ENCODE peak calls at places on chromosome 13, in six cellular contexts. One of them, this sample, is unnamed.

GRCh38 chr13:40016953-40017660 is 361.6 kb downstream of the COG6 start:
- DNase-seq in AG04450: no peak
- DNase-seq in ascending aorta: no peak
- DNase-seq in pancreas: no peak
- DNase-seq in fibroblast of lung: no peak
- DNase-seq in NCI-H748 treated with DMSO at 0.1 percent for 48 hours: no peak
- DNase-seq in this sample: no peak

GRCh38 chr13:29654807-29655547 is 59.5 kb upstream of the SLC7A1 start:
- DNase-seq in AG04450: no peak
- DNase-seq in ascending aorta: no peak
- DNase-seq in pancreas: no peak
- DNase-seq in fibroblast of lung: peak
- DNase-seq in NCI-H748 treated with DMSO at 0.1 percent for 48 hours: no peak
- DNase-seq in this sample: peak

GRCh38 chr13:103510007-103510406 is 443.8 kb upstream of the SLC10A2 start:
- DNase-seq in AG04450: no peak
- DNase-seq in ascending aorta: no peak
- DNase-seq in pancreas: no peak
- DNase-seq in fibroblast of lung: no peak
- DNase-seq in NCI-H748 treated with DMSO at 0.1 percent for 48 hours: no peak
- DNase-seq in this sample: no peak

GRCh38 chr13:57829496-57829895 is 198.0 kb downstream of the PCDH17 start:
- DNase-seq in AG04450: no peak
- DNase-seq in ascending aorta: no peak
- DNase-seq in pancreas: no peak
- DNase-seq in fibroblast of lung: peak
- DNase-seq in NCI-H748 treated with DMSO at 0.1 percent for 48 hours: no peak
- DNase-seq in this sample: no peak

GRCh38 chr13:99542788-99543406 is 41.6 kb downstream of the TM9SF2 start:
- DNase-seq in AG04450: no peak
- DNase-seq in ascending aorta: no peak
- DNase-seq in pancreas: no peak
- DNase-seq in fibroblast of lung: no peak
- DNase-seq in NCI-H748 treated with DMSO at 0.1 percent for 48 hours: no peak
- DNase-seq in this sample: no peak

GRCh38 chr13:109628251-109628699 is 158.1 kb downstream of the IRS2 start:
- DNase-seq in AG04450: no peak
- DNase-seq in ascending aorta: no peak
- DNase-seq in pancreas: no peak
- DNase-seq in fibroblast of lung: peak
- DNase-seq in NCI-H748 treated with DMSO at 0.1 percent for 48 hours: no peak
- DNase-seq in this sample: no peak

GRCh38 chr13:51235756-51236564 is 13.8 kb downstream of the FAM124A start:
- DNase-seq in AG04450: no peak
- DNase-seq in ascending aorta: no peak
- DNase-seq in pancreas: no peak
- DNase-seq in fibroblast of lung: no peak
- DNase-seq in NCI-H748 treated with DMSO at 0.1 percent for 48 hours: no peak
- DNase-seq in this sample: no peak

GRCh38 chr13:95254341-95254740 is 46.9 kb downstream of the ABCC4 start:
- DNase-seq in AG04450: no peak
- DNase-seq in ascending aorta: no peak
- DNase-seq in pancreas: no peak
- DNase-seq in fibroblast of lung: peak
- DNase-seq in NCI-H748 treated with DMSO at 0.1 percent for 48 hours: no peak
- DNase-seq in this sample: no peak

GRCh38 chr13:21033866-21034601 is 27.4 kb downstream of the LATS2 start:
- DNase-seq in AG04450: no peak
- DNase-seq in ascending aorta: no peak
- DNase-seq in pancreas: no peak
- DNase-seq in fibroblast of lung: peak
- DNase-seq in NCI-H748 treated with DMSO at 0.1 percent for 48 hours: no peak
- DNase-seq in this sample: no peak

GRCh38 chr13:97459215-97459772 is 25.3 kb downstream of the RAP2A start:
- DNase-seq in AG04450: no peak
- DNase-seq in ascending aorta: no peak
- DNase-seq in pancreas: no peak
- DNase-seq in fibroblast of lung: no peak
- DNase-seq in NCI-H748 treated with DMSO at 0.1 percent for 48 hours: no peak
- DNase-seq in this sample: no peak

GRCh38 chr13:100173203-100173602 is 84.3 kb downstream of the PCCA start:
- DNase-seq in AG04450: no peak
- DNase-seq in ascending aorta: no peak
- DNase-seq in pancreas: no peak
- DNase-seq in fibroblast of lung: no peak
- DNase-seq in NCI-H748 treated with DMSO at 0.1 percent for 48 hours: no peak
- DNase-seq in this sample: no peak

GRCh38 chr13:45367358-45367757 is 26.4 kb upstream of the TPT1 start:
- DNase-seq in AG04450: peak
- DNase-seq in ascending aorta: peak
- DNase-seq in pancreas: no peak
- DNase-seq in fibroblast of lung: peak
- DNase-seq in NCI-H748 treated with DMSO at 0.1 percent for 48 hours: peak
- DNase-seq in this sample: peak

GRCh38 chr13:75357576-75358295 is 124.2 kb downstream of the TBC1D4 start:
- DNase-seq in AG04450: no peak
- DNase-seq in ascending aorta: no peak
- DNase-seq in pancreas: no peak
- DNase-seq in fibroblast of lung: peak
- DNase-seq in NCI-H748 treated with DMSO at 0.1 percent for 48 hours: peak
- DNase-seq in this sample: peak

GRCh38 chr13:107271226-107271625 is 703.3 kb upstream of the ARGLU1 start:
- DNase-seq in AG04450: no peak
- DNase-seq in ascending aorta: no peak
- DNase-seq in pancreas: no peak
- DNase-seq in fibroblast of lung: peak
- DNase-seq in NCI-H748 treated with DMSO at 0.1 percent for 48 hours: no peak
- DNase-seq in this sample: no peak

GRCh38 chr13:92566767-92567166 is 659.8 kb upstream of the GPC6 start:
- DNase-seq in AG04450: no peak
- DNase-seq in ascending aorta: no peak
- DNase-seq in pancreas: no peak
- DNase-seq in fibroblast of lung: no peak
- DNase-seq in NCI-H748 treated with DMSO at 0.1 percent for 48 hours: no peak
- DNase-seq in this sample: no peak

GRCh38 chr13:77994166-77994565 is 75.5 kb upstream of the EDNRB start:
- DNase-seq in AG04450: no peak
- DNase-seq in ascending aorta: no peak
- DNase-seq in pancreas: no peak
- DNase-seq in fibroblast of lung: no peak
- DNase-seq in NCI-H748 treated with DMSO at 0.1 percent for 48 hours: no peak
- DNase-seq in this sample: no peak

GRCh38 chr13:30153871-30154426 is 153.4 kb downstream of the KATNAL1 start:
- DNase-seq in AG04450: no peak
- DNase-seq in ascending aorta: no peak
- DNase-seq in pancreas: no peak
- DNase-seq in fibroblast of lung: peak
- DNase-seq in NCI-H748 treated with DMSO at 0.1 percent for 48 hours: peak
- DNase-seq in this sample: no peak

GRCh38 chr13:112792511-112792910 is 102.7 kb downstream of the ATP11A start:
- DNase-seq in AG04450: no peak
- DNase-seq in ascending aorta: no peak
- DNase-seq in pancreas: no peak
- DNase-seq in fibroblast of lung: no peak
- DNase-seq in NCI-H748 treated with DMSO at 0.1 percent for 48 hours: no peak
- DNase-seq in this sample: no peak

GRCh38 chr13:70173236-70173959 is 65.1 kb upstream of the KLHL1 start:
- DNase-seq in AG04450: no peak
- DNase-seq in ascending aorta: no peak
- DNase-seq in pancreas: no peak
- DNase-seq in fibroblast of lung: peak
- DNase-seq in NCI-H748 treated with DMSO at 0.1 percent for 48 hours: no peak
- DNase-seq in this sample: no peak

GRCh38 chr13:106382569-106382968 is 152.9 kb downstream of the EFNB2 start:
- DNase-seq in AG04450: no peak
- DNase-seq in ascending aorta: no peak
- DNase-seq in pancreas: no peak
- DNase-seq in fibroblast of lung: no peak
- DNase-seq in NCI-H748 treated with DMSO at 0.1 percent for 48 hours: no peak
- DNase-seq in this sample: no peak

GRCh38 chr13:75794663-75795062 is 158.5 kb downstream of the LMO7 start:
- DNase-seq in AG04450: no peak
- DNase-seq in ascending aorta: no peak
- DNase-seq in pancreas: no peak
- DNase-seq in fibroblast of lung: no peak
- DNase-seq in NCI-H748 treated with DMSO at 0.1 percent for 48 hours: no peak
- DNase-seq in this sample: no peak

GRCh38 chr13:71306821-71307220 is 560.2 kb downstream of the DACH1 start:
- DNase-seq in AG04450: no peak
- DNase-seq in ascending aorta: no peak
- DNase-seq in pancreas: no peak
- DNase-seq in fibroblast of lung: no peak
- DNase-seq in NCI-H748 treated with DMSO at 0.1 percent for 48 hours: no peak
- DNase-seq in this sample: no peak

GRCh38 chr13:39565036-39565949 is 37.7 kb downstream of the LHFPL6 start:
- DNase-seq in AG04450: peak
- DNase-seq in ascending aorta: no peak
- DNase-seq in pancreas: no peak
- DNase-seq in fibroblast of lung: peak
- DNase-seq in NCI-H748 treated with DMSO at 0.1 percent for 48 hours: no peak
- DNase-seq in this sample: peak

GRCh38 chr13:114313061-114313860 is 1.0 kb upstream of the CHAMP1 start:
- DNase-seq in AG04450: no peak
- DNase-seq in ascending aorta: no peak
- DNase-seq in pancreas: no peak
- DNase-seq in fibroblast of lung: peak
- DNase-seq in NCI-H748 treated with DMSO at 0.1 percent for 48 hours: no peak
- DNase-seq in this sample: no peak

GRCh38 chr13:43782686-43783085 is 4.1 kb downstream of the ENOX1 start:
- DNase-seq in AG04450: no peak
- DNase-seq in ascending aorta: no peak
- DNase-seq in pancreas: no peak
- DNase-seq in fibroblast of lung: no peak
- DNase-seq in NCI-H748 treated with DMSO at 0.1 percent for 48 hours: no peak
- DNase-seq in this sample: no peak